ENCODE peak calls at places on chromosomes 16 and 17, in six cellular contexts. W, P, N, B, L and T are unnamed samples.

GRCh38 chr17:7843536-7844291 is 9.7 kb downstream of the KDM6B start:
- DNase-seq in N (peak), W (no peak), P (peak), B (peak), L (peak), T (peak)

GRCh38 chr16:31508706-31509523 is 724 bp upstream of the RUSF1 start:
- DNase-seq in P (no peak), B (no peak), L (peak), W (peak), N (peak), T (no peak)

GRCh38 chr16:55499951-55500350 is 8.9 kb upstream of the LPCAT2 start:
- DNase-seq in N (peak), W (no peak), P (no peak), L (peak), B (no peak), T (no peak)

GRCh38 chr16:51648521-51648920 is 497.5 kb upstream of the SALL1 start:
- DNase-seq in L (peak), N (peak), W (no peak), B (no peak), P (no peak), T (no peak)

GRCh38 chr16:30413116-30413806 is 5.9 kb downstream of the ZNF771 start:
- DNase-seq in P (no peak), B (no peak), L (no peak), W (no peak), N (no peak), T (no peak)

GRCh38 chr17:30468465-30468864 is 8.7 kb upstream of the GOSR1 start:
- DNase-seq in N (no peak), P (no peak), L (no peak), W (no peak), B (no peak), T (no peak)

GRCh38 chr17:13593021-13593751 is 8.5 kb downstream of the HS3ST3A1 start:
- DNase-seq in P (no peak), N (no peak), W (no peak), B (no peak), L (no peak), T (no peak)

GRCh38 chr16:20866161-20866772 is 33.9 kb downstream of the DCUN1D3 start:
- DNase-seq in L (peak), P (peak), B (peak), N (peak), W (no peak), T (no peak)

GRCh38 chr17:77869665-77870132 is 88.8 kb upstream of the TNRC6C start:
- DNase-seq in W (no peak), N (no peak), L (no peak), B (no peak), P (no peak), T (no peak)